ENCODE peak calls at places on chromosomes 11 and 22, in six cellular contexts. C is psoas muscle, Y is AG09309, M is GM06990, B is MM.1S, Q is right lobe of liver. G is an unnamed sample.

GRCh38 chr11:68414457-68415221 is 45.9 kb upstream of the PPP6R3 start:
- DNase-seq in M (no peak), Y (no peak), C (no peak), Q (no peak), B (no peak), G (no peak)

GRCh38 chr11:128521697-128522062 is 65.7 kb downstream of the ETS1 start:
- DNase-seq in B (peak; percentile 23), Y (no peak), Q (peak; percentile 38), C (peak; percentile 63), M (no peak), G (no peak)

GRCh38 chr11:35298369-35298768 is 121.0 kb downstream of the SLC1A2 start:
- DNase-seq in B (no peak), M (no peak), C (no peak), Y (no peak), Q (no peak), G (no peak)

GRCh38 chr11:69919659-69920499 is 100.7 kb upstream of the FGF3 start:
- DNase-seq in Y (no peak), B (no peak), C (peak; percentile 25), M (no peak), Q (no peak), G (no peak)

GRCh38 chr11:132686827-132687370 is 845.4 kb downstream of the OPCML start:
- DNase-seq in C (no peak), Y (no peak), M (no peak), B (no peak), Q (no peak), G (no peak)

GRCh38 chr22:23692598-23693291 is 1.9 kb downstream of the RGL4 start:
- DNase-seq in Y (no peak), Q (no peak), C (no peak), M (no peak), B (no peak), G (no peak)

GRCh38 chr11:373716-374551 is 4.6 kb downstream of the B4GALNT4 start:
- DNase-seq in B (no peak), M (no peak), Q (no peak), Y (no peak), C (peak; percentile 48), G (peak; percentile 38)

GRCh38 chr11:79046365-79046764 is 394.5 kb downstream of the TENM4 start:
- DNase-seq in C (no peak), Y (no peak), M (no peak), Q (no peak), B (no peak), G (no peak)

GRCh38 chr22:24233816-24234215 is 11.1 kb downstream of the GGT5 start:
- DNase-seq in Q (no peak), M (no peak), Y (no peak), C (no peak), B (no peak), G (no peak)

GRCh38 chr11:113470233-113470632 is 5.0 kb downstream of the DRD2 start:
- DNase-seq in M (no peak), B (no peak), Q (no peak), C (no peak), Y (no peak), G (no peak)

GRCh38 chr11:82750643-82751139 is 17.0 kb upstream of the FAM181B start:
- DNase-seq in Y (no peak), Q (no peak), C (no peak), B (peak; percentile 40), M (no peak), G (no peak)

GRCh38 chr11:74018331-74019005 is 9.6 kb upstream of the UCP3 start:
- DNase-seq in B (no peak), C (peak; percentile 98), Y (peak; percentile 59), Q (peak; percentile 93), M (no peak), G (peak; percentile 79)

DNA sequence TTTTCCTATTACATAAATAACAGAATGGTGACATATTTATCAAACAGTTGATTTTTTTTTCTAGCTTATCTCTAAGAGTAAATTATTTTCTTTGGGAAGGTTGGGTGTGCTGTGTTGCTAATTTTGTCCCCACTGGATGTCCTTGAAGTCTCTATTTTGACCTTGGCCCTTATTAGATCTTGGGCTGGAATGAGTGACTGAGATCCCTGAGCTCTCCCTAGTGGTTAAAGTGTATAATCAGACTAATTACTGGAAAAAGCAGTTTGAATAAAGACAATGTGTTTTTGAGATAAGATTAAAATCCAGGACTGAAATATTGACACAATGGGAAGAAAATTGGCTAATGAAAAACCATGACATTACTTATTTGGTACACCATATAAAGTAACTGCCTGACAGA is 56.1 kb downstream of the AASDHPPT start:
- DNase-seq in Y (no peak), Q (no peak), B (no peak), M (no peak), C (no peak), G (no peak)
- TF ChIP-seq CTCF in Y (peak; percentile 36), Q (peak; percentile 16), B (peak; percentile 33), M (peak; percentile 43), C (no peak), G (no peak)

GRCh38 chr11:33801821-33802413 is 27.6 kb upstream of the FBXO3 start:
- DNase-seq in B (no peak), Q (no peak), M (no peak), C (no peak), Y (no peak), G (peak; percentile 8)
- TF ChIP-seq CTCF in B (no peak), Q (no peak), M (no peak), C (no peak), Y (no peak), G (no peak)

DNA sequence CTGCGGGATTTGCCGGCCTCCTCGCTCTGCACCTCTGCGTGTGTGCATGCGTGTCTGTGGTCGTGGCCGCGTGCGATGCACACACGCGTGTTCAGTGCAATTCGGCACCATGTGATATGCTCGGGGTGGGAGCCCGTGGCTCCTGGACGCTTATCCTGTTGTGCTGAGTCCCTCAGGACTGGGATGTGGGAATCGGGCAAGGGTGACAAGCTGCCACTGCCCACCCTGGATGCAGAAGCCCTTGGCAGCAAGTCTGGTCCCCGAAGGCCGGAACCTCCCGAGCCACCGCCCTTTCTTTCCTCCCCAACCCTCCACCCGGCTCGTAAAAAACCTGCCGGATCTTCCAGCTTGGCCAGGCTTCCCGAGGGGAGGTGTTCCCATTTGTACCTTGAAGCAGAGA is 128.2 kb downstream of the PHF21B start:
- DNase-seq in M (no peak), B (no peak), Q (no peak), C (peak; percentile 15), Y (no peak), G (no peak)
- TF ChIP-seq CTCF in M (no peak), B (no peak), Q (no peak), C (no peak), Y (no peak), G (no peak)

GRCh38 chr11:133911169-133911568 is 45.6 kb downstream of the IGSF9B start:
- DNase-seq in C (no peak), Q (no peak), Y (no peak), M (no peak), B (no peak), G (peak; percentile 25)
- TF ChIP-seq CTCF in C (no peak), Q (no peak), Y (peak; percentile 11), M (peak; percentile 34), B (no peak), G (peak; percentile 22)

GRCh38 chr11:77196961-77197360 is 68.9 kb downstream of the MYO7A start:
- DNase-seq in B (no peak), Q (peak; percentile 9), M (no peak), Y (no peak), C (no peak), G (no peak)

GRCh38 chr11:77197626-77198320 is 69.7 kb downstream of the MYO7A start:
- DNase-seq in C (peak; percentile 46), B (no peak), Y (no peak), M (no peak), Q (peak; percentile 4), G (no peak)

GRCh38 chr11:77200351-77200750 is 72.3 kb downstream of the MYO7A start:
- DNase-seq in C (no peak), Y (no peak), B (peak; percentile 4), Q (no peak), M (no peak), G (no peak)

GRCh38 chr11:77199346-77199745 is 71.3 kb downstream of the MYO7A start:
- DNase-seq in B (peak; percentile 2), C (peak; percentile 46), M (no peak), Y (no peak), Q (peak; percentile 10), G (no peak)

GRCh38 chr11:77198440-77198849 is 70.4 kb downstream of the MYO7A start:
- DNase-seq in C (no peak), M (no peak), Q (peak; percentile 6), Y (no peak), B (no peak), G (peak; percentile 34)
- TF ChIP-seq CTCF in C (no peak), M (peak; percentile 57), Q (peak; percentile 21), Y (peak; percentile 37), B (peak; percentile 32), G (no peak)